ENCODE peak calls at places on chromosomes 4 and X, in eight cellular contexts. L is fibroblast of lung, X is Peyer's patch, T is tibial artery, U is left lung, D is coronary artery, K is psoas muscle, O is A549. A is an unnamed sample.

GRCh38 chr4:85823295-85823694 is 348.3 kb downstream of the ARHGAP24 start:
- DNase-seq in L (peak), X (no peak), T (no peak), U (no peak), D (no peak), K (no peak), O (no peak), A (no peak)

GRCh38 chr4:11585506-11585905 is 156.8 kb upstream of the HS3ST1 start:
- DNase-seq in L (no peak), X (no peak), T (no peak), U (no peak), D (no peak), K (no peak), O (peak), A (no peak)

GRCh38 chrX:110322603-110323002 is 4.7 kb upstream of the AMMECR1 start:
- DNase-seq in L (no peak), X (no peak), T (no peak), U (no peak), D (no peak), K (no peak), O (no peak), A (no peak)

GRCh38 chrX:104833401-104833800 is 267.4 kb downstream of the IL1RAPL2 start:
- DNase-seq in L (peak), X (no peak), T (no peak), U (no peak), D (no peak), K (no peak), O (no peak), A (no peak)

GRCh38 chr4:140296335-140296753 is 77.1 kb upstream of the SCOC start:
- DNase-seq in L (peak), X (no peak), T (peak), U (no peak), D (peak), K (peak), O (peak), A (no peak)

GRCh38 chr4:47668810-47669408 is 169.0 kb downstream of the CORIN start:
- DNase-seq in L (peak), X (no peak), T (no peak), U (no peak), D (no peak), K (no peak), O (peak), A (peak)

GRCh38 chrX:102712216-102712966 is at the start of gene GPRASP2:
- DNase-seq in L (no peak), X (peak), T (peak), U (peak), D (no peak), K (peak), O (no peak), A (no peak)

GRCh38 chrX:150663061-150663460 is 30.1 kb upstream of the MTMR1 start:
- DNase-seq in L (no peak), X (no peak), T (no peak), U (no peak), D (no peak), K (no peak), O (no peak), A (peak)

GRCh38 chrX:136768469-136769084 is 12.2 kb downstream of the ARHGEF6 start:
- DNase-seq in L (peak), X (no peak), T (peak), U (no peak), D (no peak), K (peak), O (no peak), A (no peak)

GRCh38 chr4:87838207-87838606 is 5.4 kb downstream of the MEPE start:
- DNase-seq in L (no peak), X (no peak), T (no peak), U (no peak), D (no peak), K (no peak), O (peak), A (peak)

GRCh38 chr4:81237791-81238190 is 22.8 kb upstream of the PRKG2 start:
- DNase-seq in L (no peak), X (no peak), T (no peak), U (no peak), D (no peak), K (no peak), O (no peak), A (no peak)

GRCh38 chr4:7331682-7332000 is 103.1 kb downstream of the PSAPL1 start:
- DNase-seq in L (no peak), X (peak), T (no peak), U (peak), D (no peak), K (no peak), O (no peak), A (no peak)

GRCh38 chr4:125904802-125905201 is 590.0 kb downstream of the FAT4 start:
- DNase-seq in L (no peak), X (no peak), T (no peak), U (no peak), D (no peak), K (no peak), O (no peak), A (no peak)

GRCh38 chr4:142824368-142824767 is 21.7 kb downstream of the INPP4B start:
- DNase-seq in L (peak), X (no peak), T (no peak), U (no peak), D (no peak), K (no peak), O (no peak), A (no peak)

GRCh38 chr4:86872135-86872534 is 20.1 kb downstream of the C4orf36 start:
- DNase-seq in L (no peak), X (no peak), T (no peak), U (no peak), D (no peak), K (no peak), O (no peak), A (no peak)

GRCh38 chrX:72130762-72131231 is 918 bp downstream of the RTL5 start:
- DNase-seq in L (no peak), X (no peak), T (no peak), U (no peak), D (no peak), K (peak), O (no peak), A (no peak)

GRCh38 chr4:145956288-145956890 is 17.8 kb upstream of the ZNF827 start:
- DNase-seq in L (peak), X (no peak), T (no peak), U (no peak), D (no peak), K (no peak), O (no peak), A (peak)

GRCh38 chr4:26330186-26330787 is 9.5 kb downstream of the RBPJ start:
- DNase-seq in L (peak), X (no peak), T (no peak), U (no peak), D (no peak), K (no peak), O (peak), A (peak)

GRCh38 chr4:56414135-56414675 is 21.2 kb downstream of the PPAT start:
- DNase-seq in L (peak), X (no peak), T (no peak), U (no peak), D (no peak), K (no peak), O (no peak), A (no peak)

GRCh38 chr4:186368291-186368690 is 102.3 kb downstream of the F11 start:
- DNase-seq in L (no peak), X (no peak), T (no peak), U (no peak), D (no peak), K (no peak), O (no peak), A (no peak)

GRCh38 chr4:42612898-42613297 is 44.0 kb downstream of the ATP8A1 start:
- DNase-seq in L (no peak), X (no peak), T (no peak), U (no peak), D (no peak), K (no peak), O (no peak), A (no peak)

GRCh38 chr4:159508917-159509500 is 406.1 kb downstream of the RAPGEF2 start:
- DNase-seq in L (no peak), X (no peak), T (no peak), U (no peak), D (no peak), K (no peak), O (no peak), A (no peak)

GRCh38 chr4:133188433-133189175 is 39.5 kb downstream of the PCDH10 start:
- DNase-seq in L (no peak), X (no peak), T (no peak), U (no peak), D (no peak), K (no peak), O (no peak), A (no peak)

GRCh38 chrX:24668111-24668510 is 21.0 kb upstream of the PCYT1B start:
- DNase-seq in L (no peak), X (no peak), T (no peak), U (no peak), D (no peak), K (no peak), O (no peak), A (no peak)

GRCh38 chr4:186159613-186160012 is 31.8 kb upstream of the CYP4V2 start:
- DNase-seq in L (no peak), X (no peak), T (no peak), U (no peak), D (no peak), K (no peak), O (no peak), A (peak)

GRCh38 chr4:154164931-154165839 is 326.4 kb downstream of the DCHS2 start:
- DNase-seq in L (peak), X (no peak), T (peak), U (no peak), D (no peak), K (no peak), O (no peak), A (peak)

GRCh38 chr4:142875117-142875516 is 29.0 kb upstream of the INPP4B start:
- DNase-seq in L (no peak), X (no peak), T (no peak), U (no peak), D (no peak), K (no peak), O (no peak), A (peak)

GRCh38 chrX:13492286-13492685 is 77.1 kb upstream of the EGFL6 start:
- DNase-seq in L (no peak), X (no peak), T (no peak), U (no peak), D (no peak), K (no peak), O (no peak), A (no peak)

GRCh38 chr4:131499139-131499873 is 1649.8 kb upstream of the PCDH10 start:
- DNase-seq in L (peak), X (no peak), T (no peak), U (peak), D (no peak), K (no peak), O (no peak), A (no peak)

GRCh38 chr4:56462157-56462556 is 5.3 kb upstream of the SRP72 start:
- DNase-seq in L (no peak), X (no peak), T (no peak), U (no peak), D (no peak), K (no peak), O (no peak), A (no peak)

GRCh38 chr4:146969126-146969525 is 23.5 kb upstream of the TTC29 start:
- DNase-seq in L (no peak), X (no peak), T (no peak), U (no peak), D (no peak), K (no peak), O (no peak), A (no peak)

GRCh38 chr4:146976145-146976544 is 30.5 kb upstream of the TTC29 start:
- DNase-seq in L (no peak), X (no peak), T (no peak), U (no peak), D (no peak), K (no peak), O (no peak), A (no peak)

GRCh38 chr4:146975535-146975934 is 29.9 kb upstream of the TTC29 start:
- DNase-seq in L (no peak), X (no peak), T (no peak), U (no peak), D (no peak), K (no peak), O (no peak), A (no peak)

DNA sequence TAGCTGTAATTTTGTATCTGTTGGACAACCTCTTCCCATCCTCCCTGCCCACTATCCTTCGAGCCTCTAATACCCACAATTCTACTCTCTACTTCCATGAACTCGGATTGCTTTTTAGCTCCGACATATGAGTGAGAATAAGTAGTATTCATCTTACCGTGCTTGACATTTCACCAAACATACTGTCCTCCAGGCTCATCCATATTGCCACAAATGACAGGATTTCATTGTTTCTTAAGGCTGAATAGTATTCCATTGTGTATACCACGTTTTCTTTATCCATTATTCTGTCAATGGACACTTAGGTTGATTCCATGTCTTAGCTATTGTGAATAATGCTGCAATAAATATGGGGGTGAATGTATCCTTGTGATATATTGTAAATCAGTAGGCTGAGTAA is 26.4 kb upstream of the TTC29 start:
- DNase-seq in L (no peak), X (no peak), T (no peak), U (no peak), D (no peak), K (no peak), O (no peak), A (no peak)
- H3K27ac ChIP-seq in L (no peak), X (no peak), T (no peak), U (no peak), D (no peak), K (no peak), O (no peak), A (no peak)

GRCh38 chr4:10034136-10034535 is 12.8 kb upstream of the SLC2A9 start:
- DNase-seq in L (no peak), X (no peak), T (peak), U (peak), D (no peak), K (no peak), O (no peak), A (no peak)
- H3K27ac ChIP-seq in L (peak), X (peak), T (no peak), U (peak), D (no peak), K (no peak), O (peak), A (no peak)

GRCh38 chr4:71685975-71686374 is 97.9 kb downstream of the GC start:
- DNase-seq in L (no peak), X (no peak), T (no peak), U (no peak), D (no peak), K (no peak), O (no peak), A (no peak)
- H3K27ac ChIP-seq in L (no peak), X (no peak), T (no peak), U (no peak), D (no peak), K (no peak), O (no peak), A (no peak)

GRCh38 chrX:132023117-132023895 is at the start of gene STK26:
- DNase-seq in L (peak), X (peak), T (peak), U (peak), D (peak), K (peak), O (peak), A (peak)
- H3K27ac ChIP-seq in L (no peak), X (peak), T (peak), U (peak), D (peak), K (no peak), O (peak), A (peak)

GRCh38 chrX:121457096-121457495 is 409.7 kb downstream of the GLUD2 start:
- DNase-seq in L (no peak), X (no peak), T (no peak), U (no peak), D (no peak), K (no peak), O (no peak), A (no peak)

GRCh38 chrX:121455890-121456289 is 408.5 kb downstream of the GLUD2 start:
- DNase-seq in L (no peak), X (no peak), T (no peak), U (no peak), D (no peak), K (no peak), O (no peak), A (no peak)

GRCh38 chrX:121456315-121456714 is 408.9 kb downstream of the GLUD2 start:
- DNase-seq in L (no peak), X (no peak), T (no peak), U (no peak), D (no peak), K (no peak), O (no peak), A (no peak)
- H3K27ac ChIP-seq in L (no peak), X (no peak), T (no peak), U (no peak), D (no peak), K (no peak), O (no peak), A (no peak)

GRCh38 chrX:96722793-96723192 is 38.2 kb downstream of the DIAPH2 start:
- DNase-seq in L (no peak), X (no peak), T (no peak), U (no peak), D (no peak), K (no peak), O (no peak), A (no peak)
- H3K27ac ChIP-seq in L (no peak), X (no peak), T (no peak), U (no peak), D (no peak), K (no peak), O (no peak), A (no peak)

A was measured in Karpas-422.